ENCODE peak calls at places on chromosome 1, in seven cellular contexts. One of them, this sample, is unnamed.

GRCh38 chr1:202323731-202324130 is 18.0 kb downstream of the UBE2T start:
- DNase-seq in GM10248: no peak
- DNase-seq in cardiac fibroblast: no peak
- DNase-seq in suprapubic skin: peak
- DNase-seq in brain microvascular endothelial cell: no peak
- DNase-seq in AG10803: no peak
- DNase-seq in psoas muscle: no peak
- DNase-seq in this sample: no peak

GRCh38 chr1:15345711-15346355 is 63.9 kb upstream of the EFHD2 start:
- DNase-seq in brain microvascular endothelial cell: no peak
- DNase-seq in cardiac fibroblast: no peak
- DNase-seq in AG10803: no peak
- DNase-seq in suprapubic skin: peak
- DNase-seq in psoas muscle: peak
- DNase-seq in GM10248: peak
- DNase-seq in this sample: no peak

GRCh38 chr1:19010503-19010902 is 54.0 kb upstream of the IFFO2 start:
- DNase-seq in psoas muscle: no peak
- DNase-seq in GM10248: no peak
- DNase-seq in brain microvascular endothelial cell: no peak
- DNase-seq in suprapubic skin: no peak
- DNase-seq in cardiac fibroblast: no peak
- DNase-seq in AG10803: no peak
- DNase-seq in this sample: no peak

GRCh38 chr1:221419513-221420088 is 322.3 kb downstream of the DUSP10 start:
- DNase-seq in suprapubic skin: no peak
- DNase-seq in cardiac fibroblast: peak
- DNase-seq in psoas muscle: no peak
- DNase-seq in brain microvascular endothelial cell: no peak
- DNase-seq in AG10803: peak
- DNase-seq in GM10248: no peak
- DNase-seq in this sample: no peak

GRCh38 chr1:174247472-174247871 is 88.2 kb downstream of the RABGAP1L start:
- DNase-seq in suprapubic skin: no peak
- DNase-seq in cardiac fibroblast: no peak
- DNase-seq in AG10803: no peak
- DNase-seq in GM10248: no peak
- DNase-seq in brain microvascular endothelial cell: no peak
- DNase-seq in psoas muscle: no peak
- DNase-seq in this sample: no peak

GRCh38 chr1:2530501-2531361 is 668 bp upstream of the HES5 start:
- DNase-seq in GM10248: no peak
- DNase-seq in brain microvascular endothelial cell: no peak
- DNase-seq in psoas muscle: no peak
- DNase-seq in suprapubic skin: no peak
- DNase-seq in AG10803: peak
- DNase-seq in cardiac fibroblast: no peak
- DNase-seq in this sample: no peak

GRCh38 chr1:207815913-207816312 is 64.1 kb downstream of the CD46 start:
- DNase-seq in brain microvascular endothelial cell: peak
- DNase-seq in AG10803: peak
- DNase-seq in GM10248: no peak
- DNase-seq in cardiac fibroblast: peak
- DNase-seq in psoas muscle: peak
- DNase-seq in suprapubic skin: peak
- DNase-seq in this sample: peak

GRCh38 chr1:84387480-84388163 is 10.7 kb upstream of the DNASE2B start:
- DNase-seq in GM10248: no peak
- DNase-seq in AG10803: no peak
- DNase-seq in psoas muscle: no peak
- DNase-seq in brain microvascular endothelial cell: no peak
- DNase-seq in cardiac fibroblast: no peak
- DNase-seq in suprapubic skin: no peak
- DNase-seq in this sample: no peak

GRCh38 chr1:228101994-228102790 is 933 bp downstream of the C1orf35 start:
- DNase-seq in brain microvascular endothelial cell: no peak
- DNase-seq in psoas muscle: peak
- DNase-seq in cardiac fibroblast: no peak
- DNase-seq in GM10248: peak
- DNase-seq in suprapubic skin: no peak
- DNase-seq in AG10803: no peak
- DNase-seq in this sample: no peak

GRCh38 chr1:114620419-114620818 is 39.0 kb upstream of the BCAS2 start:
- DNase-seq in psoas muscle: no peak
- DNase-seq in suprapubic skin: no peak
- DNase-seq in cardiac fibroblast: no peak
- DNase-seq in AG10803: no peak
- DNase-seq in GM10248: no peak
- DNase-seq in brain microvascular endothelial cell: no peak
- DNase-seq in this sample: no peak

GRCh38 chr1:8384577-8384976 is 66.7 kb downstream of the SLC45A1 start:
- DNase-seq in brain microvascular endothelial cell: no peak
- DNase-seq in suprapubic skin: no peak
- DNase-seq in cardiac fibroblast: no peak
- DNase-seq in psoas muscle: peak
- DNase-seq in GM10248: no peak
- DNase-seq in AG10803: no peak
- DNase-seq in this sample: no peak

GRCh38 chr1:32393136-32393535 is 1.1 kb downstream of the BSDC1 start:
- DNase-seq in AG10803: peak
- DNase-seq in suprapubic skin: no peak
- DNase-seq in cardiac fibroblast: peak
- DNase-seq in GM10248: no peak
- DNase-seq in psoas muscle: no peak
- DNase-seq in brain microvascular endothelial cell: peak
- DNase-seq in this sample: no peak

GRCh38 chr1:118459871-118460270 is 274.8 kb upstream of the SPAG17 start:
- DNase-seq in AG10803: no peak
- DNase-seq in psoas muscle: no peak
- DNase-seq in suprapubic skin: no peak
- DNase-seq in cardiac fibroblast: no peak
- DNase-seq in GM10248: no peak
- DNase-seq in brain microvascular endothelial cell: no peak
- DNase-seq in this sample: no peak

DNA sequence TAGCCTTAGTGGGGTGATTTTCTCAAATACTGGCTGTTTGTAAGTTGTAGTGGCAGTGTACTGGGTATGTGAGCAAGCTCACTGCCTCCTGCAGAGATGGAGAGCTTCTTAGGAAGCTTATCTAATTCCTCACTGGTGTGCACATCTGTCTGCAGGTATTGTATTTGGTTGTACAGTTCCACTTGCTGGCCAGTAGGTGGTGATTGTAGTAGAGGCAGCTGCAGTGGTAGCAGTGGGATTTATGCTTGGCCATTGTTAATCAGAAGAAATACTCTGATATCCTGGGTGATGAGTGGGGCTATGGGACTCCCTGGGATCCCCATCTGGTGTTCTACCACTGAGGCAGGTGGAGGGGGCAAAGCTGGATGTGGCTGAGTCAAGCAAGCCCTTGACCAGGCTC is 276.1 kb upstream of the SPAG17 start:
- DNase-seq in GM10248: no peak
- DNase-seq in suprapubic skin: no peak
- DNase-seq in cardiac fibroblast: no peak
- DNase-seq in brain microvascular endothelial cell: no peak
- DNase-seq in AG10803: peak
- DNase-seq in psoas muscle: no peak
- DNase-seq in this sample: no peak
- TF ChIP-seq CTCF in GM10248: no peak
- TF ChIP-seq CTCF in suprapubic skin: no peak
- TF ChIP-seq CTCF in cardiac fibroblast: peak
- TF ChIP-seq CTCF in brain microvascular endothelial cell: peak
- TF ChIP-seq CTCF in AG10803: peak
- TF ChIP-seq CTCF in psoas muscle: no peak
- TF ChIP-seq CTCF in this sample: peak

DNA sequence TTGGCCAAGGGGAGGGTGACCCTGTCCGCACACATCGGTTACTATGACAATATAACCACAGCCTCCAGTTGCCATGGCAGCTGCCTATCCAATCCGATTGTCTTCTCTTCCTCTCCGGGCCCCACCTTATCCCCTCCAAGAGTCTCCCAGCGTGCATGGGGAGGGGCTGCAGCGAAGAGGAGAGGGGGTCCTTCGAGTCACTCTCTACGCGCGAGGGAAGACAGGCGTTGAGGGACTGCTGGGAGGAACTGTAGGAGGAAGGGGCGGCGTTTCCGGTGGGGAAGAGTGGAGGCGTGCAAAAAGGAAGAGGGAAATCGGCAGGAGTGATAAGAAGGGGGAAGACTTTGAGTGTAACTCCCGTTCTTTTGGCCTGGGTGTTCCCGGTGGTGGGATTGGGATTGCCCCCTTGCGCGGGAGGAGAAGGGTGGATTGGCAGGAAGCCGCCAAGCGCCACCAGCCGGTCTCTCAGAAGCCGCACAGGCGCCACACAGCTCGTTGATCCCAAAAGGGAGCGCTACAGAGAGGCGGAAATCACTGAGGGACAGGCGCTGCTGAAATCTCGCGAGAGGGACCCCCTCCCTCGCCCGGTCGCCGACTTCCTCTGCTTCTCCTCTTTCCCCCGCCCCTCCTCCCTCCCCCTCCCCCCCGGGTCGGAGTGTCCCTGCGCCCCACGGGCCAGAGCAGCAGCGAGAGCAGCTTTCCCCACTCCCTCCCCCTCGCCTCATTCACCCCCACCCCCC is 381 bp upstream of the SMG7 start:
- DNase-seq in AG10803: peak
- DNase-seq in cardiac fibroblast: peak
- DNase-seq in brain microvascular endothelial cell: peak
- DNase-seq in GM10248: peak
- DNase-seq in psoas muscle: peak
- DNase-seq in suprapubic skin: peak
- DNase-seq in this sample: peak
- TF ChIP-seq CTCF in AG10803: no peak
- TF ChIP-seq CTCF in cardiac fibroblast: no peak
- TF ChIP-seq CTCF in brain microvascular endothelial cell: no peak
- TF ChIP-seq CTCF in GM10248: peak
- TF ChIP-seq CTCF in psoas muscle: no peak
- TF ChIP-seq CTCF in suprapubic skin: no peak
- TF ChIP-seq CTCF in this sample: no peak

DNA sequence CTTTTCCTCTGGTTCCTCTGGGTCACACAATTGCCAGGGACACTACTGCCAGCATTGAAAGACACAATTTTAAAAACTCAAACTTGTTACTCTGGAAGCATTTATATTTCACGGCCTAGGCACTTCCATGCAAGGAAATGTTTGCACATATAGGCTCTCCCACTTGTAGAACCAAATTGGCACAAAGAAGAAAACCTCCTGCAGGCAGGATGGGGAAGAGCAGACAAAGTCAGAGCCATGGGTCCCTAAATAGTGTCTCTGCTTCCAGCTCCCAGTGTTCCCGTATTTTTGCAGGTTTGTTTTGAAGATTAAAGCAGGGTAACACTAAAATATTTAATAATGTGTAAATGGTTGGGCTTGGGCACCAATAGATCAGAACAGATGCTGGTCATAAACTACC is 19.0 kb upstream of the ADGRL2 start:
- DNase-seq in cardiac fibroblast: no peak
- DNase-seq in AG10803: no peak
- DNase-seq in suprapubic skin: no peak
- DNase-seq in GM10248: no peak
- DNase-seq in brain microvascular endothelial cell: no peak
- DNase-seq in psoas muscle: no peak
- DNase-seq in this sample: no peak
- TF ChIP-seq CTCF in cardiac fibroblast: no peak
- TF ChIP-seq CTCF in AG10803: peak
- TF ChIP-seq CTCF in suprapubic skin: no peak
- TF ChIP-seq CTCF in GM10248: no peak
- TF ChIP-seq CTCF in brain microvascular endothelial cell: peak
- TF ChIP-seq CTCF in psoas muscle: no peak
- TF ChIP-seq CTCF in this sample: no peak

GRCh38 chr1:234373064-234373937 is at the start of gene COA6:
- DNase-seq in cardiac fibroblast: peak
- DNase-seq in psoas muscle: peak
- DNase-seq in AG10803: peak
- DNase-seq in GM10248: peak
- DNase-seq in suprapubic skin: peak
- DNase-seq in brain microvascular endothelial cell: peak
- DNase-seq in this sample: peak
- TF ChIP-seq CTCF in cardiac fibroblast: no peak
- TF ChIP-seq CTCF in psoas muscle: peak
- TF ChIP-seq CTCF in AG10803: no peak
- TF ChIP-seq CTCF in GM10248: no peak
- TF ChIP-seq CTCF in suprapubic skin: no peak
- TF ChIP-seq CTCF in brain microvascular endothelial cell: no peak
- TF ChIP-seq CTCF in this sample: peak

GRCh38 chr1:80841261-80841660 is 959.5 kb upstream of the ADGRL2 start:
- DNase-seq in brain microvascular endothelial cell: no peak
- DNase-seq in AG10803: no peak
- DNase-seq in psoas muscle: no peak
- DNase-seq in cardiac fibroblast: no peak
- DNase-seq in GM10248: no peak
- DNase-seq in suprapubic skin: no peak
- DNase-seq in this sample: no peak

GRCh38 chr1:80847904-80848303 is 952.8 kb upstream of the ADGRL2 start:
- DNase-seq in AG10803: no peak
- DNase-seq in GM10248: no peak
- DNase-seq in suprapubic skin: no peak
- DNase-seq in brain microvascular endothelial cell: no peak
- DNase-seq in cardiac fibroblast: no peak
- DNase-seq in psoas muscle: no peak
- DNase-seq in this sample: no peak

GRCh38 chr1:80846966-80847365 is 953.8 kb upstream of the ADGRL2 start:
- DNase-seq in brain microvascular endothelial cell: no peak
- DNase-seq in suprapubic skin: no peak
- DNase-seq in cardiac fibroblast: no peak
- DNase-seq in psoas muscle: no peak
- DNase-seq in AG10803: no peak
- DNase-seq in GM10248: no peak
- DNase-seq in this sample: no peak
- TF ChIP-seq CTCF in brain microvascular endothelial cell: no peak
- TF ChIP-seq CTCF in suprapubic skin: no peak
- TF ChIP-seq CTCF in cardiac fibroblast: no peak
- TF ChIP-seq CTCF in psoas muscle: no peak
- TF ChIP-seq CTCF in AG10803: no peak
- TF ChIP-seq CTCF in GM10248: no peak
- TF ChIP-seq CTCF in this sample: no peak

This sample was measured in type B pancreatic cell.